ENCODE peak calls at places on chromosomes 5 and 9, in four cellular contexts. One of them, this sample, is unnamed.

GRCh38 chr9:91055845-91056244 is 254.2 kb downstream of the SYK start:
- DNase-seq in pancreas: no peak
- DNase-seq in CD8-positive, alpha-beta T cell: no peak
- DNase-seq in esophagus muscularis mucosa: no peak
- DNase-seq in this sample: no peak

GRCh38 chr9:110050925-110051355 is 157.0 kb downstream of the C9orf152 start:
- DNase-seq in esophagus muscularis mucosa: no peak
- DNase-seq in pancreas: no peak
- DNase-seq in CD8-positive, alpha-beta T cell: no peak
- DNase-seq in this sample: no peak

GRCh38 chr9:86902606-86903460 is 44.5 kb downstream of the GAS1 start:
- DNase-seq in CD8-positive, alpha-beta T cell: no peak
- DNase-seq in esophagus muscularis mucosa: peak; percentile 72
- DNase-seq in pancreas: no peak
- DNase-seq in this sample: no peak

GRCh38 chr5:170534177-170534576 is 30.4 kb downstream of the KCNIP1 start:
- DNase-seq in CD8-positive, alpha-beta T cell: no peak
- DNase-seq in esophagus muscularis mucosa: no peak
- DNase-seq in pancreas: no peak
- DNase-seq in this sample: peak; percentile 3

GRCh38 chr9:132946624-132947295 is 2.3 kb upstream of the TSC1 start:
- DNase-seq in pancreas: no peak
- DNase-seq in esophagus muscularis mucosa: no peak
- DNase-seq in CD8-positive, alpha-beta T cell: no peak
- DNase-seq in this sample: no peak

GRCh38 chr9:101486693-101487442 is 46.8 kb upstream of the RNF20 start:
- DNase-seq in CD8-positive, alpha-beta T cell: no peak
- DNase-seq in esophagus muscularis mucosa: no peak
- DNase-seq in pancreas: peak; percentile 89
- DNase-seq in this sample: peak; percentile 74

GRCh38 chr5:140877262-140877581 is 2.1 kb downstream of the PCDHA12 start:
- DNase-seq in pancreas: peak; percentile 47
- DNase-seq in esophagus muscularis mucosa: no peak
- DNase-seq in CD8-positive, alpha-beta T cell: no peak
- DNase-seq in this sample: peak; percentile 66

GRCh38 chr9:124831642-124832364 is 21.5 kb upstream of the WDR38 start:
- DNase-seq in esophagus muscularis mucosa: no peak
- DNase-seq in pancreas: peak; percentile 88
- DNase-seq in CD8-positive, alpha-beta T cell: no peak
- DNase-seq in this sample: no peak

GRCh38 chr5:33408816-33409215 is 31.9 kb upstream of the TARS1 start:
- DNase-seq in pancreas: no peak
- DNase-seq in esophagus muscularis mucosa: no peak
- DNase-seq in CD8-positive, alpha-beta T cell: no peak
- DNase-seq in this sample: no peak

GRCh38 chr5:62124266-62124665 is 181.7 kb upstream of the KIF2A start:
- DNase-seq in pancreas: no peak
- DNase-seq in CD8-positive, alpha-beta T cell: no peak
- DNase-seq in esophagus muscularis mucosa: no peak
- DNase-seq in this sample: no peak

GRCh38 chr9:136534396-136534795 is 11.5 kb downstream of the NOTCH1 start:
- DNase-seq in esophagus muscularis mucosa: no peak
- DNase-seq in CD8-positive, alpha-beta T cell: no peak
- DNase-seq in pancreas: no peak
- DNase-seq in this sample: no peak

GRCh38 chr5:40879163-40879942 is 29.9 kb upstream of the C7 start:
- DNase-seq in esophagus muscularis mucosa: no peak
- DNase-seq in pancreas: no peak
- DNase-seq in CD8-positive, alpha-beta T cell: no peak
- DNase-seq in this sample: no peak

GRCh38 chr5:39014544-39014943 is 59.7 kb downstream of the RICTOR start:
- DNase-seq in CD8-positive, alpha-beta T cell: no peak
- DNase-seq in pancreas: no peak
- DNase-seq in esophagus muscularis mucosa: no peak
- DNase-seq in this sample: no peak

GRCh38 chr9:76717176-76717575 is 47.1 kb upstream of the PCA3 start:
- DNase-seq in pancreas: no peak
- DNase-seq in CD8-positive, alpha-beta T cell: no peak
- DNase-seq in esophagus muscularis mucosa: no peak
- DNase-seq in this sample: no peak

GRCh38 chr9:89418882-89419641 is 78.9 kb downstream of the SEMA4D start:
- DNase-seq in esophagus muscularis mucosa: no peak
- DNase-seq in CD8-positive, alpha-beta T cell: peak; percentile 83
- DNase-seq in pancreas: peak; percentile 37
- DNase-seq in this sample: no peak

GRCh38 chr9:82202808-82203207 is 214.2 kb downstream of the SPATA31D1 start:
- DNase-seq in esophagus muscularis mucosa: no peak
- DNase-seq in CD8-positive, alpha-beta T cell: no peak
- DNase-seq in pancreas: no peak
- DNase-seq in this sample: no peak

GRCh38 chr5:90477816-90478215 is 3.2 kb downstream of the POLR3G start:
- DNase-seq in esophagus muscularis mucosa: no peak
- DNase-seq in pancreas: no peak
- DNase-seq in CD8-positive, alpha-beta T cell: no peak
- DNase-seq in this sample: no peak

GRCh38 chr5:160961761-160962160 is 109.8 kb upstream of the ATP10B start:
- DNase-seq in esophagus muscularis mucosa: no peak
- DNase-seq in pancreas: no peak
- DNase-seq in CD8-positive, alpha-beta T cell: no peak
- DNase-seq in this sample: no peak

GRCh38 chr9:129888085-129888808 is 53.0 kb downstream of the USP20 start:
- DNase-seq in esophagus muscularis mucosa: no peak
- DNase-seq in pancreas: peak; percentile 46
- DNase-seq in CD8-positive, alpha-beta T cell: peak; percentile 91
- DNase-seq in this sample: no peak

GRCh38 chr9:29214702-29215248 is 1641.5 kb upstream of the C9orf72 start:
- DNase-seq in CD8-positive, alpha-beta T cell: no peak
- DNase-seq in pancreas: peak; percentile 25
- DNase-seq in esophagus muscularis mucosa: no peak
- DNase-seq in this sample: no peak

GRCh38 chr5:133118741-133119140 is 66.9 kb downstream of the HSPA4 start:
- DNase-seq in pancreas: no peak
- DNase-seq in CD8-positive, alpha-beta T cell: no peak
- DNase-seq in esophagus muscularis mucosa: no peak
- DNase-seq in this sample: no peak

GRCh38 chr5:150601774-150602345 is 38.6 kb upstream of the SYNPO start:
- DNase-seq in pancreas: no peak
- DNase-seq in esophagus muscularis mucosa: no peak
- DNase-seq in CD8-positive, alpha-beta T cell: no peak
- DNase-seq in this sample: no peak

GRCh38 chr9:113876806-113877236 is 712 bp downstream of the ZNF618 start:
- DNase-seq in esophagus muscularis mucosa: no peak
- DNase-seq in pancreas: no peak
- DNase-seq in CD8-positive, alpha-beta T cell: no peak
- DNase-seq in this sample: no peak

GRCh38 chr9:126667190-126668055 is 53.7 kb downstream of the LMX1B start:
- DNase-seq in CD8-positive, alpha-beta T cell: no peak
- DNase-seq in pancreas: no peak
- DNase-seq in esophagus muscularis mucosa: no peak
- DNase-seq in this sample: no peak

GRCh38 chr9:7094052-7094451 is 336.3 kb downstream of the KDM4C start:
- DNase-seq in pancreas: no peak
- DNase-seq in esophagus muscularis mucosa: no peak
- DNase-seq in CD8-positive, alpha-beta T cell: no peak
- DNase-seq in this sample: no peak

GRCh38 chr9:101458955-101459631 is 23.5 kb upstream of the ALDOB start:
- DNase-seq in CD8-positive, alpha-beta T cell: no peak
- DNase-seq in esophagus muscularis mucosa: no peak
- DNase-seq in pancreas: no peak
- DNase-seq in this sample: no peak

GRCh38 chr9:135443811-135444470 is 35.6 kb upstream of the PPP1R26 start:
- DNase-seq in esophagus muscularis mucosa: no peak
- DNase-seq in pancreas: no peak
- DNase-seq in CD8-positive, alpha-beta T cell: no peak
- DNase-seq in this sample: no peak

GRCh38 chr9:7879551-7880245 is 80.1 kb upstream of the DMAC1 start:
- DNase-seq in esophagus muscularis mucosa: no peak
- DNase-seq in CD8-positive, alpha-beta T cell: peak; percentile 15
- DNase-seq in pancreas: no peak
- DNase-seq in this sample: no peak

GRCh38 chr9:112063151-112063550 is 111.9 kb downstream of the SUSD1 start:
- DNase-seq in CD8-positive, alpha-beta T cell: no peak
- DNase-seq in pancreas: no peak
- DNase-seq in esophagus muscularis mucosa: no peak
- DNase-seq in this sample: no peak

GRCh38 chr9:124869986-124870560 is 8.1 kb downstream of the ARPC5L start:
- DNase-seq in pancreas: no peak
- DNase-seq in esophagus muscularis mucosa: no peak
- DNase-seq in CD8-positive, alpha-beta T cell: peak; percentile 77
- DNase-seq in this sample: no peak

GRCh38 chr9:27367922-27368316 is 71.0 kb upstream of the EQTN start:
- DNase-seq in pancreas: no peak
- DNase-seq in CD8-positive, alpha-beta T cell: no peak
- DNase-seq in esophagus muscularis mucosa: no peak
- DNase-seq in this sample: no peak

GRCh38 chr9:27373851-27374250 is 76.9 kb upstream of the EQTN start:
- DNase-seq in CD8-positive, alpha-beta T cell: no peak
- DNase-seq in pancreas: no peak
- DNase-seq in esophagus muscularis mucosa: no peak
- DNase-seq in this sample: no peak

GRCh38 chr9:27368317-27368985 is 71.5 kb upstream of the EQTN start:
- DNase-seq in esophagus muscularis mucosa: no peak
- DNase-seq in pancreas: no peak
- DNase-seq in CD8-positive, alpha-beta T cell: no peak
- DNase-seq in this sample: no peak

GRCh38 chr9:27369591-27369990 is 72.6 kb upstream of the EQTN start:
- DNase-seq in CD8-positive, alpha-beta T cell: no peak
- DNase-seq in pancreas: no peak
- DNase-seq in esophagus muscularis mucosa: no peak
- DNase-seq in this sample: no peak

DNA sequence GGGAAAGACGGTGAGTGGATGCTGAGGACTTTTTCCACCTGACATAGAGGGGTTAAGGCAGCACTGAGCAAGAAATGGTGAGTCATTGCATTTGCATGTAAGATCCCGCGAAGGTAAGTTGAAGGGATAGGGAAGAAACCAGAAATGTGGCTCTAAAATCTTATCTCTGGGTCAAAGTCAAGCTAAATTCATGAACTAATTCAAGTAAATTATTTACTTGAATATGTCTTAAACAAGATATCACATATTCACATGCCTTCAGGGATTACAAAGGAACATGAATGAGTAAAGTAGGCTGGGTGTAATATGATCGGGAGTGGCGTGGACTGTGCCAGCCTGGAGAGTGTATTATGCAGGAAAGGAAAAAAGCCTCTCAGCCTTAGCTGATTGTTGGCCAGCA is 74.4 kb upstream of the EQTN start:
- DNase-seq in esophagus muscularis mucosa: no peak
- DNase-seq in pancreas: no peak
- DNase-seq in CD8-positive, alpha-beta T cell: no peak
- DNase-seq in this sample: no peak
- H3K4me1 ChIP-seq in esophagus muscularis mucosa: peaks cover 30% of the 10 kb centered on the region
- H3K4me1 ChIP-seq in pancreas: peaks cover 35% of the 10 kb centered on the region
- H3K4me1 ChIP-seq in CD8-positive, alpha-beta T cell: peaks cover 10% of the 10 kb centered on the region
- H3K4me1 ChIP-seq in this sample: peaks cover 15% of the 10 kb centered on the region

GRCh38 chr5:157303023-157303422 is 37.1 kb downstream of the CYFIP2 start:
- DNase-seq in pancreas: no peak
- DNase-seq in esophagus muscularis mucosa: no peak
- DNase-seq in CD8-positive, alpha-beta T cell: no peak
- DNase-seq in this sample: no peak
- H3K4me1 ChIP-seq in pancreas: no peaks in the 10 kb centered on the region
- H3K4me1 ChIP-seq in esophagus muscularis mucosa: no peaks in the 10 kb centered on the region
- H3K4me1 ChIP-seq in CD8-positive, alpha-beta T cell: peaks cover 58% of the 10 kb centered on the region
- H3K4me1 ChIP-seq in this sample: no peaks in the 10 kb centered on the region

GRCh38 chr5:95817430-95817829 is 5.1 kb downstream of the GLRX start:
- DNase-seq in pancreas: no peak
- DNase-seq in CD8-positive, alpha-beta T cell: peak; percentile 52
- DNase-seq in esophagus muscularis mucosa: no peak
- DNase-seq in this sample: no peak

GRCh38 chr5:95818181-95819147 is 4.1 kb downstream of the GLRX start:
- DNase-seq in CD8-positive, alpha-beta T cell: peak; percentile 34
- DNase-seq in esophagus muscularis mucosa: no peak
- DNase-seq in pancreas: no peak
- DNase-seq in this sample: no peak

GRCh38 chr5:95816341-95816740 is 6.2 kb downstream of the GLRX start:
- DNase-seq in CD8-positive, alpha-beta T cell: no peak
- DNase-seq in esophagus muscularis mucosa: no peak
- DNase-seq in pancreas: no peak
- DNase-seq in this sample: no peak

GRCh38 chr5:95815143-95815729 is 7.3 kb downstream of the GLRX start:
- DNase-seq in CD8-positive, alpha-beta T cell: no peak
- DNase-seq in pancreas: no peak
- DNase-seq in esophagus muscularis mucosa: no peak
- DNase-seq in this sample: no peak

DNA sequence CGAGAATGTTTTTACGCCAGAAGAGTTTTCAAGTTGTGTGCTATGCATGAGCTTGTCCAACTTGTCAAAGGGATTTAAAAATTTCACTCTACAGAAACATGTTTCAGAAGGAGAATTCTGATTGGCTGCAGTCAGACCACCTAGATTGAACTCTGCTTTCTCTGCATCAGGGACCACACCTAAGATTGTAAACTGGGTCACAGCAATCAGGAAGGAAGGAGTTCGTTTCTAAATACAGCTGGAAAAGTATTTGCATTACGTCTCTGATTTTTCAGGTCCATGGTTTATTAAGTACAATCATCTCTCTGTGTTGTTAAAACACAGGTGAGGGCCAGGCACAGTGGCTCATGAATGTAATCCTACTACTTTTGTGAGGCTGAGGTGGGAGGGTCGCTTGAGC is 5.7 kb downstream of the GLRX start:
- DNase-seq in esophagus muscularis mucosa: no peak
- DNase-seq in CD8-positive, alpha-beta T cell: no peak
- DNase-seq in pancreas: no peak
- DNase-seq in this sample: no peak
- H3K4me1 ChIP-seq in esophagus muscularis mucosa: peaks cover 62% of the 10 kb centered on the region
- H3K4me1 ChIP-seq in CD8-positive, alpha-beta T cell: peaks cover 71% of the 10 kb centered on the region
- H3K4me1 ChIP-seq in pancreas: no peaks in the 10 kb centered on the region
- H3K4me1 ChIP-seq in this sample: peaks cover 12% of the 10 kb centered on the region

DNA sequence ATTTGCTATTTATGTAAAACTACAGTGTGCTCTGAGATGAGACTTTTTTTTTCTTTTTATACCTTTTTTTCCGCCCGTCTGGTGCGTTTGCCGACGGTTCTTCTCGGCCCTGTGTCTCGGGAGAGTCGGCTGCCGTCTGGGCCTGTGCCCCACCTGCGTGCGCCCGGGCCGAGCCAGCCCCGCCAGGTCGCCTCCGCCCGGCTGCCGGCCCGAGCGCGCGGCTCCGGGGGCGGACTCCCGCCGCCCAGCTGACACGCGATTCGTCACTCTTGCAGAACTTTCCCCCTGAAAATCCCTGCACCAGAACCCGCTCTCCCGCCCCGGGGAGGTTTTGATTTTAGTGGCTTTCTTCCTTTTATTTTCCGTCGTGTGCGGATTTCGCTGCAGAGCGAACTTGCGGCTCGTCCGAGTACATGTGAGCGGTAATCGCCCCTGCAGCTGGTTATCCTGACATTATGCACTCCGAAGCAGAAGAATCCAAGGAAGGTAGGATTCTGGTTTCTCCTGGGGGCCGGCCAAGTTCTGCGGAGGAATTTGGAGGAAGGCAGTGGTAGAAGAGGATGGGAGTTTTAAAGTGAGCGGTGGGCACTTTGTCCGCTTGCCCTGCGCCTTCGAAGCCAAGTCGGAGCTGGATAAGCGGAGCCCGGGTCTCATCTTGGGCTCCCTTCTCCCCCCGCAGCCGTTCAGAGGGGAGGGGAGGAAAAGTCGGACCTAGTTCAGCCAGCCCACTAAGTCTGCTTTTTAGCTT is at the start of gene TNFAIP8:
- DNase-seq in CD8-positive, alpha-beta T cell: peak; percentile 43
- DNase-seq in pancreas: peak; percentile 48
- DNase-seq in esophagus muscularis mucosa: no peak
- DNase-seq in this sample: no peak
- H3K4me1 ChIP-seq in CD8-positive, alpha-beta T cell: peaks cover 83% of the 10 kb centered on the region
- H3K4me1 ChIP-seq in pancreas: peaks cover 3% of the 10 kb centered on the region
- H3K4me1 ChIP-seq in esophagus muscularis mucosa: peaks cover 54% of the 10 kb centered on the region
- H3K4me1 ChIP-seq in this sample: peaks cover 42% of the 10 kb centered on the region